ENCODE peak calls at places on chromosomes 1 and 21, in four cellular contexts. P, G, U and Q are unnamed samples.

GRCh38 chr1:204837440-204838084 is 33.1 kb upstream of the NFASC start:
- DNase-seq in P (peak; percentile 15), G (peak; percentile 66), U (no peak), Q (no peak)

GRCh38 chr1:93304716-93305138 is 41.0 kb upstream of the DR1 start:
- DNase-seq in P (peak; percentile 65), G (peak; percentile 52), U (peak; percentile 63), Q (peak; percentile 35)

GRCh38 chr21:22363504-22363903 is 1365.3 kb downstream of the NCAM2 start:
- DNase-seq in P (no peak), G (no peak), U (no peak), Q (no peak)

GRCh38 chr1:119982006-119982405 is 85.7 kb upstream of the ADAM30 start:
- DNase-seq in P (no peak), G (no peak), U (no peak), Q (no peak)

GRCh38 chr1:41673355-41673754 is 188.9 kb upstream of the EDN2 start:
- DNase-seq in P (no peak), G (no peak), U (no peak), Q (no peak)

GRCh38 chr1:20211511-20211931 is 25.2 kb upstream of the PLA2G2C start:
- DNase-seq in P (no peak), G (no peak), U (no peak), Q (peak; percentile 21)

GRCh38 chr1:183021405-183022201 is 1.6 kb upstream of the LAMC1 start:
- DNase-seq in P (no peak), G (no peak), U (peak; percentile 15), Q (no peak)

GRCh38 chr1:27299385-27300252 is 22.3 kb upstream of the TMEM222 start:
- DNase-seq in P (peak; percentile 53), G (no peak), U (peak; percentile 78), Q (no peak)

GRCh38 chr1:161725888-161726630 is 4.7 kb downstream of the FCRLB start:
- DNase-seq in P (peak; percentile 23), G (peak; percentile 37), U (peak; percentile 64), Q (no peak)

GRCh38 chr1:20093940-20094391 is 24.0 kb downstream of the PLA2G5 start:
- DNase-seq in P (no peak), G (no peak), U (no peak), Q (no peak)

GRCh38 chr1:231918239-231919015 is 291.8 kb downstream of the DISC1 start:
- DNase-seq in P (no peak), G (no peak), U (no peak), Q (no peak)

GRCh38 chr21:23579573-23579972 is 2027.7 kb downstream of the MRPL39 start:
- DNase-seq in P (no peak), G (no peak), U (no peak), Q (no peak)

GRCh38 chr1:46549697-46550681 is 1.5 kb downstream of the KNCN start:
- DNase-seq in P (peak; percentile 24), G (peak; percentile 68), U (peak; percentile 81), Q (no peak)

GRCh38 chr1:81021134-81021533 is 779.6 kb upstream of the ADGRL2 start:
- DNase-seq in P (no peak), G (no peak), U (no peak), Q (no peak)

GRCh38 chr1:156410740-156411139 is 41.7 kb downstream of the RHBG start:
- DNase-seq in P (no peak), G (no peak), U (no peak), Q (no peak)

GRCh38 chr1:48864913-48865312 is 88.2 kb upstream of the BEND5 start:
- DNase-seq in P (no peak), G (no peak), U (no peak), Q (no peak)

GRCh38 chr1:154350383-154350782 is 25.1 kb downstream of the ATP8B2 start:
- DNase-seq in P (no peak), G (no peak), U (no peak), Q (no peak)

GRCh38 chr1:231885209-231885854 is 258.7 kb downstream of the DISC1 start:
- DNase-seq in P (no peak), G (no peak), U (no peak), Q (no peak)

GRCh38 chr21:35737899-35738341 is 322.4 kb downstream of the SETD4 start:
- DNase-seq in P (no peak), G (no peak), U (no peak), Q (no peak)

GRCh38 chr21:24369278-24369677 is 1238.0 kb downstream of the MRPL39 start:
- DNase-seq in P (no peak), G (no peak), U (no peak), Q (no peak)

GRCh38 chr1:44701141-44701573 is 26.6 kb downstream of the ARMH1 start:
- DNase-seq in P (peak; percentile 83), G (no peak), U (no peak), Q (no peak)

GRCh38 chr1:234069760-234070159 is 165.3 kb downstream of the SLC35F3 start:
- DNase-seq in P (no peak), G (no peak), U (no peak), Q (no peak)
- TF ChIP-seq ELF1 in P (no peak), G (no peak), U (no peak), Q (no peak)

GRCh38 chr1:221991221-221991620 is 249.3 kb upstream of the DUSP10 start:
- DNase-seq in P (no peak), G (no peak), U (no peak), Q (no peak)
- TF ChIP-seq ELF1 in P (no peak), G (no peak), U (no peak), Q (no peak)

GRCh38 chr1:206004821-206005220 is 1.6 kb upstream of the RAB7B start:
- DNase-seq in P (no peak), G (no peak), U (no peak), Q (no peak)

GRCh38 chr1:206002160-206002559 is 1.0 kb downstream of the RAB7B start:
- DNase-seq in P (no peak), G (no peak), U (no peak), Q (no peak)

GRCh38 chr1:206001476-206001888 is 1.7 kb downstream of the RAB7B start:
- DNase-seq in P (no peak), G (peak; percentile 72), U (no peak), Q (peak; percentile 73)

GRCh38 chr1:206004269-206004800 is 1.1 kb upstream of the RAB7B start:
- DNase-seq in P (no peak), G (no peak), U (no peak), Q (no peak)

GRCh38 chr1:206002833-206003532 is at the start of gene RAB7B:
- DNase-seq in P (no peak), G (no peak), U (no peak), Q (no peak)
- TF ChIP-seq ELF1 in P (no peak), G (no peak), U (no peak), Q (no peak)

GRCh38 chr1:108050134-108050533 is 85.2 kb upstream of the VAV3 start:
- DNase-seq in P (no peak), G (no peak), U (no peak), Q (no peak)

GRCh38 chr1:108053291-108054023 is 88.5 kb upstream of the VAV3 start:
- DNase-seq in P (no peak), G (no peak), U (no peak), Q (no peak)

GRCh38 chr1:108051625-108052382 is 86.8 kb upstream of the VAV3 start:
- DNase-seq in P (peak; percentile 88), G (no peak), U (no peak), Q (no peak)

GRCh38 chr1:108049083-108049819 is 84.3 kb upstream of the VAV3 start:
- DNase-seq in P (no peak), G (peak; percentile 47), U (peak; percentile 18), Q (no peak)

DNA sequence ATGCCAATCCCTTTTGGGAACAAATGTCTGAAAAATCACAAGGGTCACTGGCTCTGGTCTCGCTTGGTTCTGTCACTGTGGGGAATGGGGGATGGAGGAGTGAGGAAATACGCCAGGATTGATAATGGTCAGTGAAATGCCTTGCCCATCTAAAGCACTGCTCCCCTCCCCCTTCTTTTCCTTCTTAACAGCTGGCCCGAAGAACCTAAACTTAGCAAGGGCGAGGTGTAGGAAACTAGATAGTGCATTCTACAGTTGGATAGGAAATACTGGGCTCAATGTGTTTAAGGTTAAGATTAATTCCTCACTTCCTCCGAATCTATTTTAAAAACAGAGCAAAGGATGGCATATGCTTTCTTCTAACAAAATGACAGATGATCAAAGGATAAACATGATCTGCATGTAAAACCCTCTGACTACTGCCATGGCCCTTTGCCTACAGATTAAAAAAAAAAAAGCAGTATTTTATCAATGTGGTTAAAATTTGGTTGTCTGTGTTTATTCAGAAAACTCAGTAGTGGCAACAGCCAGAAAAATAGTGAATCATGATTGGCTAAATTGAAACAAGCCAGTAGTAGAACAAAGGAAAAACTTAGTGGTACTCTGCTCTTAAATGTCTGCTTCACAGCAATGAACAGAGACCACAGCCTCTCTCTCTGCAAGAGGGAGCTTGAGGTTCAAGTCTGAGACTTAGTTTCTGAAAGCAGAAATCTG is 86.1 kb upstream of the VAV3 start:
- DNase-seq in P (no peak), G (no peak), U (no peak), Q (no peak)
- TF ChIP-seq ELF1 in P (no peak), G (no peak), U (no peak), Q (no peak)

GRCh38 chr21:36852293-36852692 is 114.2 kb downstream of the HLCS start:
- DNase-seq in P (no peak), G (no peak), U (no peak), Q (no peak)

GRCh38 chr21:36856643-36857042 is 109.8 kb downstream of the HLCS start:
- DNase-seq in P (no peak), G (no peak), U (no peak), Q (no peak)

GRCh38 chr21:36851121-36851520 is 115.3 kb downstream of the HLCS start:
- DNase-seq in P (no peak), G (no peak), U (no peak), Q (no peak)

GRCh38 chr21:36852864-36853263 is 113.6 kb downstream of the HLCS start:
- DNase-seq in P (no peak), G (no peak), U (no peak), Q (no peak)

GRCh38 chr21:36854391-36854790 is 112.1 kb downstream of the HLCS start:
- DNase-seq in P (peak; percentile 52), G (peak; percentile 79), U (peak; percentile 68), Q (no peak)
- TF ChIP-seq ELF1 in P (no peak), G (no peak), U (no peak), Q (no peak)